ENCODE peak calls at places on chromosomes 5 and 9, in seven cellular contexts. L, N, P, B, H, S and M are unnamed samples.

GRCh38 chr9:84708400-84708799 is 38.9 kb downstream of the NTRK2 start:
- DNase-seq in L (no peak), N (no peak), P (no peak), B (no peak), H (no peak), S (no peak), M (no peak)

GRCh38 chr9:133961226-133962165 is 30.6 kb downstream of the VAV2 start:
- DNase-seq in L (no peak), N (no peak), P (no peak), B (no peak), H (no peak), S (no peak), M (no peak)

GRCh38 chr9:115674091-115674490 is 479.5 kb upstream of the PAPPA start:
- DNase-seq in L (no peak), N (no peak), P (no peak), B (no peak), H (no peak), S (no peak), M (peak)

GRCh38 chr5:109448838-109449237 is 39.1 kb upstream of the PJA2 start:
- DNase-seq in L (no peak), N (no peak), P (no peak), B (peak), H (no peak), S (no peak), M (no peak)

GRCh38 chr9:133509179-133510083 is 15.3 kb downstream of the MYMK start:
- DNase-seq in L (peak), N (peak), P (peak), B (no peak), H (no peak), S (no peak), M (peak)

GRCh38 chr5:168291961-168292782 is 727 bp downstream of the WWC1 start:
- DNase-seq in L (peak), N (peak), P (no peak), B (no peak), H (peak), S (no peak), M (no peak)

GRCh38 chr9:126398403-126399058 is 71.9 kb downstream of the MVB12B start:
- DNase-seq in L (peak), N (peak), P (peak), B (no peak), H (peak), S (peak), M (peak)

GRCh38 chr9:72349240-72349639 is 15.8 kb downstream of the ZFAND5 start:
- DNase-seq in L (no peak), N (no peak), P (no peak), B (no peak), H (no peak), S (peak), M (no peak)

GRCh38 chr5:97009212-97009898 is 73.5 kb downstream of the LNPEP start:
- DNase-seq in L (no peak), N (no peak), P (peak), B (no peak), H (no peak), S (no peak), M (no peak)

GRCh38 chr9:89466451-89467277 is 31.2 kb downstream of the SEMA4D start:
- DNase-seq in L (no peak), N (no peak), P (no peak), B (no peak), H (no peak), S (peak), M (peak)

GRCh38 chr9:126411225-126411947 is 84.8 kb downstream of the MVB12B start:
- DNase-seq in L (peak), N (peak), P (no peak), B (no peak), H (no peak), S (peak), M (peak)

GRCh38 chr5:140351609-140352334 is 5.4 kb upstream of the HBEGF start:
- DNase-seq in L (peak), N (peak), P (peak), B (no peak), H (peak), S (peak), M (peak)

GRCh38 chr9:126564128-126564527 is 49.6 kb upstream of the LMX1B start:
- DNase-seq in L (no peak), N (no peak), P (no peak), B (no peak), H (no peak), S (no peak), M (no peak)

GRCh38 chr5:124371121-124371706 is 375.2 kb downstream of the ZNF608 start:
- DNase-seq in L (no peak), N (no peak), P (no peak), B (no peak), H (peak), S (no peak), M (no peak)

GRCh38 chr9:76400534-76401096 is 6.4 kb upstream of the RFK start:
- DNase-seq in L (no peak), N (no peak), P (no peak), B (no peak), H (no peak), S (no peak), M (peak)

GRCh38 chr9:90340421-90340820 is 302.2 kb downstream of the DIRAS2 start:
- DNase-seq in L (peak), N (no peak), P (no peak), B (no peak), H (no peak), S (no peak), M (peak)

GRCh38 chr9:21919377-21920362 is 74.5 kb downstream of the CDKN2A start:
- DNase-seq in L (peak), N (peak), P (no peak), B (no peak), H (peak), S (no peak), M (peak)

GRCh38 chr5:89246252-89246651 is 363.3 kb upstream of the MEF2C start:
- DNase-seq in L (peak), N (no peak), P (no peak), B (no peak), H (no peak), S (no peak), M (no peak)

GRCh38 chr5:163659568-163659902 is 154.1 kb downstream of the MAT2B start:
- DNase-seq in L (no peak), N (no peak), P (no peak), B (no peak), H (no peak), S (no peak), M (no peak)

GRCh38 chr9:27303219-27303618 is 6.3 kb upstream of the EQTN start:
- DNase-seq in L (peak), N (no peak), P (no peak), B (no peak), H (peak), S (no peak), M (peak)

GRCh38 chr9:8677725-8678124 is 878.1 kb upstream of the DMAC1 start:
- DNase-seq in L (peak), N (no peak), P (no peak), B (no peak), H (no peak), S (no peak), M (peak)

GRCh38 chr5:76325876-76326491 is 77.1 kb upstream of the IQGAP2 start:
- DNase-seq in L (no peak), N (peak), P (no peak), B (no peak), H (no peak), S (no peak), M (no peak)

GRCh38 chr9:129868033-129868395 is 32.8 kb downstream of the USP20 start:
- DNase-seq in L (no peak), N (no peak), P (no peak), B (no peak), H (no peak), S (no peak), M (no peak)

GRCh38 chr9:111994831-111995458 is 98.3 kb downstream of the UGCG start:
- DNase-seq in L (peak), N (no peak), P (no peak), B (no peak), H (no peak), S (peak), M (peak)

GRCh38 chr9:33329117-33329563 is 38.8 kb downstream of the NFX1 start:
- DNase-seq in L (peak), N (no peak), P (no peak), B (peak), H (peak), S (no peak), M (peak)

GRCh38 chr5:118883396-118883795 is 105.0 kb downstream of the DTWD2 start:
- DNase-seq in L (peak), N (no peak), P (no peak), B (no peak), H (no peak), S (no peak), M (no peak)

GRCh38 chr5:33852327-33852726 is 39.5 kb downstream of the ADAMTS12 start:
- DNase-seq in L (peak), N (no peak), P (no peak), B (no peak), H (no peak), S (no peak), M (no peak)

GRCh38 chr9:135262248-135262647 is 174.8 kb downstream of the OLFM1 start:
- DNase-seq in L (no peak), N (no peak), P (no peak), B (no peak), H (no peak), S (no peak), M (no peak)

GRCh38 chr5:138646671-138647070 is 71.5 kb upstream of the HSPA9 start:
- DNase-seq in L (no peak), N (no peak), P (no peak), B (no peak), H (no peak), S (no peak), M (no peak)

GRCh38 chr5:1184163-1184470 is 17.3 kb upstream of the SLC6A19 start:
- DNase-seq in L (no peak), N (no peak), P (no peak), B (no peak), H (no peak), S (no peak), M (no peak)

GRCh38 chr9:125959980-125960619 is 212.9 kb downstream of the PBX3 start:
- DNase-seq in L (peak), N (no peak), P (peak), B (no peak), H (no peak), S (no peak), M (no peak)

GRCh38 chr9:86079421-86080111 is 19.8 kb downstream of the GOLM1 start:
- DNase-seq in L (peak), N (no peak), P (no peak), B (peak), H (no peak), S (no peak), M (peak)

GRCh38 chr9:72129271-72130156 is 19.7 kb upstream of the GDA start:
- DNase-seq in L (no peak), N (no peak), P (no peak), B (no peak), H (no peak), S (no peak), M (peak)

GRCh38 chr9:126650830-126651341 is 37.2 kb downstream of the LMX1B start:
- DNase-seq in L (no peak), N (no peak), P (no peak), B (no peak), H (no peak), S (no peak), M (peak)

GRCh38 chr5:36442352-36442751 is 140.7 kb upstream of the RANBP3L start:
- DNase-seq in L (peak), N (no peak), P (no peak), B (peak), H (no peak), S (no peak), M (no peak)

GRCh38 chr5:80408475-80408875 is 611 bp downstream of the ZFYVE16 start:
- DNase-seq in L (peak), N (peak), P (peak), B (no peak), H (peak), S (peak), M (peak)

GRCh38 chr5:2017540-2018389 is 135.0 kb upstream of the IRX4 start:
- DNase-seq in L (peak), N (peak), P (no peak), B (no peak), H (peak), S (peak), M (no peak)

GRCh38 chr9:121670447-121670846 is 19.0 kb downstream of the DAB2IP start:
- DNase-seq in L (peak), N (no peak), P (no peak), B (no peak), H (no peak), S (no peak), M (peak)

GRCh38 chr5:15105799-15106393 is 234.3 kb upstream of the ANKH start:
- DNase-seq in L (peak), N (peak), P (peak), B (peak), H (peak), S (peak), M (peak)

GRCh38 chr5:154820383-154820782 is 30.0 kb downstream of the FAXDC2 start:
- DNase-seq in L (no peak), N (no peak), P (no peak), B (no peak), H (no peak), S (no peak), M (no peak)